ENCODE peak calls at places on chromosome 2, in ten cellular contexts. M is astrocyte, E is tibial nerve, H is heart right ventricle, I is cardiac muscle cell, O is left lung, W is lower lobe of right lung, R is gastrocnemius medialis, D is fibroblast of lung, K is pancreas. T is an unnamed sample. For H3K27me3, the result is how much of the 10 kb centered on the place peaks cover.

GRCh38 chr2:241224068-241224850 is 35.8 kb downstream of the ANO7 start:
- DNase-seq in M (peak), E (no peak), H (peak), I (peak), O (peak), W (peak), R (no peak), D (peak), K (peak), T (peak)

GRCh38 chr2:43745457-43745856 is 28.4 kb upstream of the DYNC2LI1 start:
- DNase-seq in M (peak), E (no peak), H (no peak), I (peak), O (no peak), W (no peak), R (no peak), D (peak), K (no peak), T (peak)

GRCh38 chr2:122734756-122735155 is 979.3 kb downstream of the TSN start:
- DNase-seq in M (peak), E (no peak), H (no peak), I (peak), O (no peak), W (no peak), R (no peak), D (peak), K (no peak), T (no peak)

GRCh38 chr2:207935121-207935990 is 90.0 kb downstream of the PLEKHM3 start:
- DNase-seq in M (no peak), E (no peak), H (no peak), I (peak), O (no peak), W (no peak), R (no peak), D (no peak), K (no peak), T (no peak)

GRCh38 chr2:150588210-150588870 is 100.9 kb upstream of the RND3 start:
- DNase-seq in M (no peak), E (no peak), H (no peak), I (peak), O (no peak), W (no peak), R (no peak), D (no peak), K (no peak), T (no peak)

GRCh38 chr2:102094917-102095316 is 47.6 kb upstream of the IL1R1 start:
- DNase-seq in M (peak), E (no peak), H (no peak), I (peak), O (no peak), W (no peak), R (peak), D (peak), K (no peak), T (no peak)

GRCh38 chr2:172929644-172930043 is 146.0 kb upstream of the MAP3K20 start:
- DNase-seq in M (no peak), E (no peak), H (no peak), I (peak), O (no peak), W (no peak), R (no peak), D (no peak), K (no peak), T (no peak)

GRCh38 chr2:191014653-191015020 is 666 bp upstream of the STAT1 start:
- DNase-seq in M (no peak), E (no peak), H (no peak), I (no peak), O (no peak), W (no peak), R (no peak), D (no peak), K (no peak), T (no peak)

GRCh38 chr2:11836647-11837219 is 90.3 kb downstream of the LPIN1 start:
- DNase-seq in M (no peak), E (no peak), H (no peak), I (no peak), O (no peak), W (no peak), R (no peak), D (no peak), K (no peak), T (no peak)

GRCh38 chr2:201383156-201383555 is 26.0 kb upstream of the FLACC1 start:
- DNase-seq in M (no peak), E (no peak), H (no peak), I (no peak), O (no peak), W (no peak), R (no peak), D (no peak), K (no peak), T (no peak)

GRCh38 chr2:216692636-216693413 is 2.5 kb downstream of the IGFBP5 start:
- DNase-seq in M (peak), E (peak), H (peak), I (peak), O (peak), W (peak), R (peak), D (peak), K (peak), T (peak)

GRCh38 chr2:102391530-102391929 is 31.4 kb upstream of the IL18RAP start:
- DNase-seq in M (no peak), E (no peak), H (no peak), I (peak), O (no peak), W (no peak), R (no peak), D (no peak), K (no peak), T (no peak)

GRCh38 chr2:10680214-10680613 is 9.6 kb downstream of the NOL10 start:
- DNase-seq in M (no peak), E (no peak), H (no peak), I (no peak), O (no peak), W (no peak), R (no peak), D (no peak), K (no peak), T (no peak)

GRCh38 chr2:10691521-10691920 is 1.7 kb upstream of the NOL10 start:
- DNase-seq in M (no peak), E (no peak), H (no peak), I (no peak), O (no peak), W (no peak), R (no peak), D (no peak), K (no peak), T (no peak)

GRCh38 chr2:10680957-10681356 is 8.8 kb downstream of the NOL10 start:
- DNase-seq in M (no peak), E (no peak), H (no peak), I (no peak), O (no peak), W (no peak), R (no peak), D (no peak), K (no peak), T (no peak)

GRCh38 chr2:10688921-10689807 is 611 bp downstream of the NOL10 start:
- DNase-seq in M (peak), E (no peak), H (peak), I (peak), O (peak), W (peak), R (no peak), D (no peak), K (peak), T (peak)

GRCh38 chr2:10686176-10686575 is 3.6 kb downstream of the NOL10 start:
- DNase-seq in M (no peak), E (no peak), H (no peak), I (no peak), O (no peak), W (no peak), R (no peak), D (no peak), K (peak), T (no peak)
- H3K4me3 ChIP-seq in M (no peak), E (no peak), H (no peak), I (no peak), O (no peak), W (no peak), R (no peak), D (no peak), K (no peak), T (no peak)

GRCh38 chr2:118224144-118224887 is 136.0 kb downstream of the INSIG2 start:
- DNase-seq in M (no peak), E (no peak), H (peak), I (peak), O (peak), W (peak), R (no peak), D (peak), K (no peak), T (peak)
- H3K27me3 ChIP-seq in M (half or more), E (half or more), H (half or more), I (under half), O (half or more), W (half or more), R (under half), D (under half), K (under half), T (under half)

GRCh38 chr2:8539743-8540551 is 141.9 kb upstream of the ID2 start:
- DNase-seq in M (no peak), E (no peak), H (no peak), I (no peak), O (peak), W (peak), R (no peak), D (no peak), K (no peak), T (no peak)
- TF ChIP-seq CTCF in M (no peak), E (no peak), H (peak), I (no peak), O (no peak), W (no peak), R (no peak), D (no peak), K (no peak), T (no peak)

DNA sequence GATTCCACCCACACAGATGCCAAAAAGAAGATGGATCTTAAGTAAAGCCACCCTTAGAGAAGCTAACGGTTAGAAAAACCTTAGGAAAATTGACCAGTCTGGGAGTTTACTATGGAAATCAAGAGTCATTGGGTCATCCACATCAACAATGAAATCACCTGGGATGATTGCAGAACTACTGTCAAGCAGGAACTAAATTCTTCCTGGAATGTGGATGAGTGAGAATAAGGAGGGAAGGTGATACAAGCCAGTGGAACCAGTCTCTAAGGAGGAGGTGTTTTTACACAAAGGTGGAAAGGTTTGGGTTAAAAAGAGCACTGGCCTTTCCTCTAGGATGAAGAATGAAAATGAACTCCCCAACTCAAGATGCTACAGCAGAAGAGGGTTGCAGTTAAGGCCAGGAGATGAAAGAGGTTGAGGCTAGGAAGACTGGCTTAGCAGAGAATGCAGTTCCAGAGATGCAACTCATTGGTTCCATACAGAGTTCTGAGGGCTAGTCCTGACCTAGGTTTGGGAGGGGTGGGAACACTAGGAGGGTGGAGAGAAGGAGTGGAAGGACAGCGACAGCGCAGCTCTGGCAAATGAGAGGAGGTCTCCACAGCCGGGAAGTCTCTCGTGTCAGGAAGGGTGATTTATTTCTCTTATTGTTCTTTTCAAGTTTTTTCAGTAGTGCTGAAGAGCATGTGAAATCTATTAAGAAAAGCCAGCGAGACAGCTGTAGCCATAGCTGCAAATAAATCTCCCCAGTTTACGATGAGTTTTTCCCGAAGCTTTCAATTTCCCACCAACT is 27.7 kb upstream of the KDM3A start:
- DNase-seq in M (no peak), E (no peak), H (no peak), I (no peak), O (no peak), W (no peak), R (no peak), D (no peak), K (no peak), T (no peak)
- H3K4me3 ChIP-seq in M (no peak), E (no peak), H (peak), I (no peak), O (no peak), W (peak), R (peak), D (no peak), K (no peak), T (no peak)

DNA sequence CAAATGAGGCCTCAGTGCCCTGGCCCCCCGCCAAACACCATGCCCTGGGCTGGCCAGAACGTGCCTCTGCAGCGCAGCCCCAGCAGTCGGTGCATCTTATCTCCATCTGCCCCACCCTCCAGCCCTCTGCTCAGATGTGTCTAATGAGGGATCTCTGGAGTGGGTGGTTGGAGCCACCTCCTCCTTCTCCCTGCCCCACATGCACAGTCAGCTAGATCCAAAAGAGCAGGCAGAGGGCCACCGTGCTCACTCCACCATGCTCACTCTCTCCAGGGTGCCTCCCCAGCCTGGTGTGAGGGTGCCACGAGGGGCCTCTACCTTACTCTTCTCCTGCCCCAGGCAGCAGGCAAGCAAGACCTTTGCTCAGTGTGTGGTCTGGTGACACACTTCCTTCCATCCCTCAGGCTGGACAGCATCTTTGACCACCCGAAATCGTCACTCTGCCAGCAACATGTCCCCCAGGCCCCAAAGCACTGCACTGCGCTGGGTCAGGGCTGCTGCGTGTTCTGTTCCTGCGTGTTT is 266.1 kb upstream of the HDAC4 start:
- DNase-seq in M (no peak), E (no peak), H (no peak), I (no peak), O (no peak), W (no peak), R (no peak), D (no peak), K (no peak), T (peak)
- H3K27me3 ChIP-seq in M (under half), E (under half), H (under half), I (under half), O (under half), W (under half), R (under half), D (under half), K (under half), T (under half)

T was measured in testis.